ENCODE peak calls at places on chromosomes 16 and 17, in six cellular contexts. Z, K, U, P, A and X are unnamed samples.

GRCh38 chr16:67419502-67419901 is 3.2 kb upstream of the ZDHHC1 start:
- DNase-seq in Z (no peak), K (no peak), U (no peak), P (no peak), A (no peak), X (no peak)

GRCh38 chr17:19497616-19498015 is 36.0 kb upstream of the SLC47A1 start:
- DNase-seq in Z (no peak), K (no peak), U (no peak), P (no peak), A (no peak), X (no peak)

GRCh38 chr17:64326420-64327054 is 63.5 kb upstream of the TEX2 start:
- DNase-seq in Z (no peak), K (peak; percentile 91), U (peak; percentile 30), P (peak; percentile 91), A (peak; percentile 64), X (peak; percentile 29)

GRCh38 chr16:2468725-2469398 is 2.2 kb upstream of the NTN3 start:
- DNase-seq in Z (no peak), K (no peak), U (no peak), P (no peak), A (no peak), X (no peak)

GRCh38 chr17:64115871-64116534 is 13.9 kb downstream of the ERN1 start:
- DNase-seq in Z (peak; percentile 58), K (peak; percentile 78), U (no peak), P (peak; percentile 95), A (no peak), X (peak; percentile 89)

GRCh38 chr16:1809281-1809801 is 15.8 kb upstream of the IGFALS start:
- DNase-seq in Z (no peak), K (no peak), U (peak; percentile 51), P (no peak), A (no peak), X (no peak)

GRCh38 chr17:60720763-60721531 is 43.3 kb downstream of the BCAS3 start:
- DNase-seq in Z (peak; percentile 68), K (peak; percentile 41), U (no peak), P (peak; percentile 76), A (no peak), X (peak; percentile 86)

GRCh38 chr16:81483064-81483969 is 38.7 kb downstream of the CMIP start:
- DNase-seq in Z (no peak), K (no peak), U (peak; percentile 24), P (peak; percentile 75), A (no peak), X (peak; percentile 53)

GRCh38 chr17:48432820-48433775 is 3.1 kb upstream of the SKAP1 start:
- DNase-seq in Z (no peak), K (no peak), U (no peak), P (no peak), A (no peak), X (no peak)

GRCh38 chr16:67811899-67812298 is 5.2 kb downstream of the TSNAXIP1 start:
- DNase-seq in Z (no peak), K (no peak), U (no peak), P (no peak), A (no peak), X (no peak)

GRCh38 chr16:84543931-84544776 is 39.7 kb upstream of the MEAK7 start:
- DNase-seq in Z (no peak), K (no peak), U (peak; percentile 58), P (no peak), A (no peak), X (no peak)

GRCh38 chr17:82925336-82925735 is 85.5 kb upstream of the ZNF750 start:
- DNase-seq in Z (no peak), K (no peak), U (no peak), P (no peak), A (no peak), X (no peak)

GRCh38 chr17:17106716-17107115 is 64.5 kb downstream of the MPRIP start:
- DNase-seq in Z (no peak), K (no peak), U (no peak), P (peak; percentile 38), A (no peak), X (no peak)

GRCh38 chr16:85227924-85228462 is 115.7 kb upstream of the CIBAR2 start:
- DNase-seq in Z (peak; percentile 72), K (no peak), U (no peak), P (peak; percentile 69), A (no peak), X (peak; percentile 62)

GRCh38 chr17:28112199-28112995 is 69.9 kb downstream of the NLK start:
- DNase-seq in Z (peak; percentile 1), K (no peak), U (no peak), P (peak; percentile 64), A (no peak), X (peak; percentile 68)

GRCh38 chr17:61586031-61586566 is 4.9 kb downstream of the NACA2 start:
- DNase-seq in Z (no peak), K (no peak), U (no peak), P (no peak), A (no peak), X (no peak)

GRCh38 chr17:48150602-48151001 is 43.0 kb downstream of the SNX11 start:
- DNase-seq in Z (no peak), K (no peak), U (no peak), P (no peak), A (no peak), X (no peak)

GRCh38 chr17:43882761-43883415 is 24.4 kb downstream of the MPP2 start:
- DNase-seq in Z (no peak), K (no peak), U (no peak), P (no peak), A (no peak), X (no peak)

GRCh38 chr17:3639981-3640596 is 3.5 kb downstream of the CTNS start:
- DNase-seq in Z (peak; percentile 57), K (peak; percentile 45), U (peak; percentile 24), P (peak; percentile 44), A (no peak), X (peak; percentile 89)

DNA sequence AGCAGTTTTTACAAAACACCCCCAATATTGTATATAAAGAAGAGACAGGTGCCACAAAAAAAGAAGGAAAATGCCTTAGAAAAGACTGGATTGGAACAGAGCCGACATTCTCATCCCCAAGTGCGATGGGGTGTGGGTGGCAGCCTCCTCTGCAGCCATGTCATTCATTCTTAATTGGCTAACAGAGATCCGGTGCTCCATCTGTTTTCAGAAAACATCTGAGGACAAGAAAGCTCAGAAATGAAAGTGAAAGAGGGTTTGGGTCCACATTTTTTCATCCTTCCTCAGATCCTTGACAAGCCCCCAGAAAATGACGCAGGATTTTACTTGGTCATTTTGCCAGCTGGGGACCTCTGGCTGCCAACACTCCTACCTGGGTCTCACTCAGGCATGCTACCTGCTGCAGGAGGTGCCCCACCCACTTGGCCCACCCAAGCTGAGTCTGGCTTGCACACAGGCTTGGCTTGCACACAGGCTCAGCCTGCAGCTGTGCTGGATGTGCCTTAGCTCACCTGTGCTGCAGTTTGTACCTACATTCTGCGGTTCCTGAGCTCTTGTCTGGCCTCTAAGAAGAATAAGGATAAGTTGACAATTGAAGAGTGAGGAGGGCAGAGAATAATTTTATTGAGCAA is 21.9 kb downstream of the KIF2B start:
- DNase-seq in Z (no peak), K (no peak), U (no peak), P (no peak), A (no peak), X (no peak)
- TF ChIP-seq CTCF in Z (no peak), K (no peak), U (no peak), P (no peak), A (no peak), X (no peak)

DNA sequence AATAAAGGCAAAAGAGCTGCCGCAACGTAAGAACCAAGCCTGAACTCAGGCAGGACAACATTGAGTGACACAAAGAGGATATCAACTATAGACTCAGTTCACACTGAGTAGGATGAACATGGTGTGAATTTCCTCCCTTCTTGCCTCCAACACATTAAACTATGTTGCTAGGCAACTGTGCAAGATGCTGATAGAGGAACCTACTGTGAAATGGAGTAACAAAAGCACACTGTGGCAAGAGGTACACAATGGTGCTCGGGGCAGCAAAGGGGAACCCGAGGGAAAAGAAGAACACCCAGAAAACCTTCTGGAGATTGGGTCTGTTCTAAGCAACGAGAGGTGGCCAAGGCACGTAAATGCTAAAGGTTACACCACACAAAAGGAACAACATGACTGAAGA is 34.1 kb downstream of the GRB2 start:
- DNase-seq in Z (no peak), K (no peak), U (no peak), P (no peak), A (no peak), X (no peak)
- H3K4me3 ChIP-seq in Z (no peak overlapping the region), K (no peak overlapping the region), U (no peak overlapping the region), P (no peak overlapping the region), A (no peak overlapping the region), X (no peak overlapping the region)

GRCh38 chr16:12463961-12464360 is 339.7 kb downstream of the CPPED1 start:
- DNase-seq in Z (no peak), K (no peak), U (no peak), P (no peak), A (no peak), X (no peak)

GRCh38 chr16:12467418-12468210 is 336.1 kb downstream of the CPPED1 start:
- DNase-seq in Z (no peak), K (no peak), U (no peak), P (no peak), A (no peak), X (no peak)

GRCh38 chr16:12470311-12471229 is 333.1 kb downstream of the CPPED1 start:
- DNase-seq in Z (peak; percentile 17), K (no peak), U (no peak), P (no peak), A (no peak), X (peak; percentile 39)

GRCh38 chr16:12471383-12471782 is 332.3 kb downstream of the CPPED1 start:
- DNase-seq in Z (no peak), K (no peak), U (no peak), P (no peak), A (no peak), X (no peak)

GRCh38 chr16:12468552-12468951 is 335.1 kb downstream of the CPPED1 start:
- DNase-seq in Z (no peak), K (no peak), U (no peak), P (no peak), A (no peak), X (no peak)
- TF ChIP-seq CTCF in Z (peak; percentile 35), K (no peak), U (no peak), P (no peak), A (no peak), X (peak; percentile 14)

GRCh38 chr16:9096416-9096952 is 5.0 kb downstream of the HAPSTR1 start:
- DNase-seq in Z (no peak), K (no peak), U (no peak), P (no peak), A (no peak), X (no peak)

GRCh38 chr16:9095998-9096397 is 4.6 kb downstream of the HAPSTR1 start:
- DNase-seq in Z (no peak), K (no peak), U (no peak), P (no peak), A (no peak), X (no peak)

GRCh38 chr16:9098377-9099090 is 7.1 kb downstream of the HAPSTR1 start:
- DNase-seq in Z (no peak), K (no peak), U (no peak), P (no peak), A (no peak), X (no peak)

GRCh38 chr16:9097266-9098219 is 6.1 kb downstream of the HAPSTR1 start:
- DNase-seq in Z (no peak), K (no peak), U (no peak), P (no peak), A (no peak), X (no peak)

DNA sequence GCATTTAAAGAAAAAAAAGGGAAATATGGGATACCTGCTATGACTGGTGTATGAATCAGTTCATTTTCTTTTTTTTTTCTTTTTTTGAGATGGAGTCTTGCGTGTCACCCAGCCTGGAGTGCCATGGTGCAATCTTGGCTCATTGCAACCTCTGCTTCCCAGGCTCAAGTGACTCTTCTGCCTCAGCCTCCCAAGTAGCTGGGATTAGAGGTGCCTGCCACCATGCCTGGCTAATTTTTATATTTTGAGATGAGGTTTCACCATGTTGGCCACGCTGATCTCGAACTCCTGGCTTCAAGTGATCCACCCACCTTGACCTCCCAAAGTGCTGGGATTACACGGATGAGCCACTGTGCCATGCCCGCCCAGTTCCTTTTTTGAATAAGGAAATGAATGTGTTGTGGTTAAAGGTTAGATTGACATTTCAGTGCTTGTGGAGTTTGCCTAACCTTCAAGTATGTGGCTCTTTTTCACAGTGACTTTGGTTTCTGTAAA is 7.7 kb downstream of the HAPSTR1 start:
- DNase-seq in Z (peak; percentile 22), K (no peak), U (no peak), P (no peak), A (no peak), X (no peak)
- H3K4me3 ChIP-seq in Z (no peak overlapping the region), K (no peak overlapping the region), U (no peak overlapping the region), P (no peak overlapping the region), A (peak overlapping the region; percentile 22), X (no peak overlapping the region)